ENCODE peak calls at places on chromosomes 2 and 18, in five cellular contexts. J, Z, K, C and H are unnamed samples. For H3K4me1, the result is how much of the 10 kb centered on the place peaks cover.

GRCh38 chr2:159186462-159186861 is 100.0 kb downstream of the WDSUB1 start:
- DNase-seq in C (no peak), J (no peak), Z (peak), K (no peak), H (no peak)

GRCh38 chr18:63974991-63975390 is 5.1 kb downstream of the SERPINB8 start:
- DNase-seq in J (no peak), K (no peak), Z (peak), C (no peak), H (peak)

GRCh38 chr2:109185338-109185737 is 56.3 kb downstream of the SH3RF3 start:
- DNase-seq in C (no peak), Z (peak), K (no peak), J (peak), H (no peak)

GRCh38 chr2:86417961-86418360 is 23.2 kb upstream of the KDM3A start:
- DNase-seq in C (no peak), J (peak), Z (peak), K (no peak), H (no peak)

GRCh38 chr2:191479680-191480023 is 198.3 kb upstream of the NABP1 start:
- DNase-seq in Z (peak), K (no peak), J (no peak), C (no peak), H (no peak)

GRCh38 chr2:42141687-42142475 is 27.3 kb upstream of the EML4 start:
- DNase-seq in K (peak), J (peak), C (no peak), Z (peak), H (peak)

GRCh38 chr2:61978522-61978921 is 73.0 kb downstream of the COMMD1 start:
- DNase-seq in K (no peak), Z (no peak), C (no peak), J (no peak), H (no peak)

GRCh38 chr18:41967680-41968079 is 12.6 kb downstream of the PIK3C3 start:
- DNase-seq in J (no peak), C (no peak), K (no peak), Z (no peak), H (no peak)

GRCh38 chr2:230944123-230944653 is 19.1 kb upstream of the GPR55 start:
- DNase-seq in C (no peak), Z (no peak), K (no peak), J (no peak), H (no peak)

GRCh38 chr2:130252880-130253645 is 54.8 kb upstream of the TUBA3E start:
- DNase-seq in C (no peak), Z (no peak), J (no peak), K (no peak), H (no peak)

GRCh38 chr2:64426191-64426952 is 27.6 kb upstream of the LGALSL start:
- DNase-seq in Z (peak), K (no peak), J (peak), C (no peak), H (no peak)

GRCh38 chr2:54274781-54275242 is 18.8 kb upstream of the TSPYL6 start:
- DNase-seq in C (no peak), J (peak), K (no peak), Z (peak), H (no peak)

GRCh38 chr2:47867205-47867604 is 39.1 kb downstream of the FBXO11 start:
- DNase-seq in C (no peak), J (peak), K (no peak), Z (peak), H (no peak)

GRCh38 chr2:143261986-143262784 is 133.0 kb downstream of the ARHGAP15 start:
- DNase-seq in C (no peak), J (no peak), Z (no peak), K (no peak), H (no peak)

GRCh38 chr18:37535968-37536367 is 29.6 kb downstream of the CELF4 start:
- DNase-seq in C (no peak), Z (peak), J (no peak), K (no peak), H (no peak)

GRCh38 chr2:140695163-140695562 is 1435.7 kb downstream of the LRP1B start:
- DNase-seq in J (no peak), C (no peak), K (peak), Z (peak), H (peak)

GRCh38 chr2:222844323-222844722 is 16.5 kb upstream of the ACSL3 start:
- DNase-seq in J (peak), K (no peak), C (no peak), Z (peak), H (no peak)

GRCh38 chr18:23401400-23402347 is 51.4 kb upstream of the RIOK3 start:
- DNase-seq in C (no peak), Z (peak), J (peak), K (peak), H (peak)

GRCh38 chr18:22946841-22947240 is 13.7 kb downstream of the RBBP8 start:
- DNase-seq in K (no peak), Z (no peak), C (no peak), J (no peak), H (no peak)

GRCh38 chr2:127901339-127902072 is 15.8 kb upstream of the AMMECR1L start:
- DNase-seq in J (no peak), K (no peak), C (no peak), Z (no peak), H (no peak)

GRCh38 chr2:88038263-88039105 is 17.1 kb downstream of the KRCC1 start:
- DNase-seq in C (no peak), Z (peak), J (peak), K (no peak), H (no peak)

GRCh38 chr18:51193621-51194287 is 3.7 kb downstream of the MEX3C start:
- DNase-seq in J (peak), C (no peak), K (no peak), Z (peak), H (no peak)

GRCh38 chr2:156918410-156918809 is 339.1 kb upstream of the GALNT5 start:
- DNase-seq in K (no peak), C (no peak), Z (peak), J (peak), H (peak)

GRCh38 chr18:47149457-47150028 is 757 bp downstream of the HDHD2 start:
- DNase-seq in K (no peak), Z (no peak), J (peak), C (no peak), H (peak)

GRCh38 chr18:59180150-59180845 is 39.7 kb upstream of the GRP start:
- DNase-seq in C (no peak), Z (no peak), J (peak), K (no peak), H (no peak)

GRCh38 chr2:237041231-237041630 is 44.5 kb upstream of the COPS8 start:
- DNase-seq in J (no peak), C (no peak), Z (no peak), K (no peak), H (no peak)

GRCh38 chr2:12552092-12552491 is 164.6 kb upstream of the TRIB2 start:
- DNase-seq in Z (no peak), J (no peak), C (no peak), K (no peak), H (no peak)

GRCh38 chr2:222609391-222609790 is 46.5 kb downstream of the FARSB start:
- DNase-seq in J (peak), C (no peak), K (no peak), Z (no peak), H (no peak)

GRCh38 chr2:191166111-191166755 is 15.4 kb upstream of the STAT4 start:
- DNase-seq in J (peak), C (no peak), K (no peak), Z (peak), H (peak)

GRCh38 chr18:58235001-58235436 is 191.0 kb downstream of the NEDD4L start:
- DNase-seq in C (no peak), Z (no peak), J (no peak), K (no peak), H (no peak)

GRCh38 chr2:219002395-219003266 is 9.4 kb upstream of the CRYBA2 start:
- DNase-seq in Z (no peak), C (peak), K (peak), J (no peak), H (peak)

GRCh38 chr2:191869178-191869577 is 22.3 kb upstream of the CAVIN2 start:
- DNase-seq in Z (peak), C (no peak), K (peak), J (no peak), H (peak)

GRCh38 chr2:176317246-176318065 is 48.2 kb downstream of the MTX2 start:
- DNase-seq in J (no peak), K (no peak), C (no peak), Z (no peak), H (no peak)

GRCh38 chr2:217785544-217786045 is 217.2 kb downstream of the TNS1 start:
- DNase-seq in J (no peak), C (peak), K (peak), Z (peak), H (peak)

GRCh38 chr2:50388324-50388723 is 643.6 kb downstream of the NRXN1 start:
- DNase-seq in C (no peak), K (no peak), Z (no peak), J (no peak), H (no peak)

GRCh38 chr18:8601277-8602032 is 7.8 kb upstream of the RAB12 start:
- DNase-seq in J (no peak), Z (no peak), C (no peak), K (no peak), H (no peak)

GRCh38 chr2:121565389-121566250 is 34.9 kb downstream of the RNU4ATAC start:
- DNase-seq in K (no peak), Z (no peak), C (no peak), J (no peak), H (no peak)

DNA sequence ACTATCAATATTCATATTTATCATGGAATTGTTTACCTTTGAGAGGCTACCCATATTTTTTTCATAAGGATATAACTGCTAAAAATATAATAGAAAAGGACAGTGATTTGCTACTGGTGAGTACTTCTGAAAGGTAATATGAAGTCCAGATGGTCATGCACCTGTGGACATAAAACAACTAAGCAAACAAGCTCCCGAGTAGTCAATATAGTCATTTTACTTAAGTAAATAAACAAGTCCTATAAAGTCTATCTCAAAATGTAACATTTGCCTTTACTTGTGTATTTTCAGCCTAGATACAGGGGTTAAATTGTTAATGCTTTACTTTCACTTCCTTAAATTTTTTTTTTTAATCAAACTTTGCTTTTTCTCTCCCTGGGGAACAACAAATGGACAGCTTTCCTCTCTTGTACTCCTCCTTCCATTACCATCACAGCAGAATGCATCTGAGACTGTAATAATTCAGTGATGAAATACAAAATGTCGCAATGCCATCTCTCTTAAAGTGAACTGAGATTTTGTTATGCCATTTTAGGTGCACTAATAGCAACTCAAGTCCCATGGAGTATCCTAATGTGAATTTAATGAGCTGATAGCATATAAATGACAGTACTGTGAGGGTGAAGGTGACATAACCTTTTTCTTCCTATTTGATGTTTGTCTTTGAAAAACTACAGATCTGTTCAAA is 1325.4 kb upstream of the ZEB2 start:
- DNase-seq in K (no peak), Z (peak), C (no peak), J (no peak), H (no peak)
- H3K4me2 ChIP-seq in K (no peak), Z (no peak), C (no peak), J (no peak), H (no peak)

GRCh38 chr18:457120-457519 is 43.4 kb downstream of the COLEC12 start:
- DNase-seq in C (peak), K (no peak), Z (peak), J (no peak), H (peak)

GRCh38 chr18:456361-456821 is 44.1 kb downstream of the COLEC12 start:
- DNase-seq in C (no peak), J (no peak), Z (peak), K (no peak), H (no peak)

GRCh38 chr18:459801-460200 is 40.7 kb downstream of the COLEC12 start:
- DNase-seq in K (no peak), Z (no peak), J (no peak), C (no peak), H (no peak)

GRCh38 chr18:458016-458415 is 42.5 kb downstream of the COLEC12 start:
- DNase-seq in C (no peak), K (no peak), J (no peak), Z (no peak), H (no peak)

DNA sequence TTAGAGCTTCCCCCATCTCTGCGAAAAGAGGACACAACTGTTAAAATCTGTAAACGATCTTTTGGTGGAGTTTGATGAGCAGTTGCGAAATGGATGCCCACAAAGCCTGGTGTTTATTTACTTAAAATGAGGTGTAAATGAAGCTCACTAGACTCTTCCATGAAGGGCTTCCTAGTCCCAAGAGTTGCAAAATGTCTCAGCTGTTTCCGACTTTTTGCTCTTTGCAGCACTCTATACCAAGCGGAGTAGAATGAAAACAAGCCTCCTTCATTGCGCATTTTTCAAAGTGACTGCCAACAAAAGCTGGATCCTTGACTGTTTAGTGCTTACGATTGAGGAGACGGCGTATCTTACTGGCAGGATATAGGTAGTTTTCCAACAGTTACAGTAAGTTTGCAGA is 43.0 kb downstream of the COLEC12 start:
- DNase-seq in C (no peak), J (no peak), K (no peak), Z (peak), H (no peak)
- H2AFZ ChIP-seq in C (no peak), J (peak), K (no peak), Z (no peak), H (peak)

DNA sequence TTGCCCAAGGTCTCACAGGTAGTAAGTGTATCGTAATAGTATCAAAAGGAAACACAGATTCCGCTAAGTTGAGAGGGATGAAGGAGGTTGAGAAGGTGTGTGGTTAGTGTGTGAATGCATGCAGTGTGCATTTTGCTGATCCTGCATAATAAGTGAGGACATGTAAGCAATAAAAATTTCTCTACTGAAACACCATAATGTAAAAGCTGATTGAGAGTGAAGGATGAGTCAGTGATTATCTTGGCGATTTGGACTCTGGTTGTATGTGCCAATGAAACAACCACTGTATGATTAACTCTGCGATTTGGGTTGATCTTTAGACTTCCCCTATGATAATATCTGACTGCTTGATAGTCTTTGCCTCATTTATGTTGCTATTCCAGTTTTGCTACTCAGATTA is 16.7 kb upstream of the ADGRF3 start:
- DNase-seq in K (no peak), C (no peak), J (peak), Z (no peak), H (no peak)
- H3K4me1 ChIP-seq in K (under half), C (under half), J (under half), Z (under half), H (under half)

DNA sequence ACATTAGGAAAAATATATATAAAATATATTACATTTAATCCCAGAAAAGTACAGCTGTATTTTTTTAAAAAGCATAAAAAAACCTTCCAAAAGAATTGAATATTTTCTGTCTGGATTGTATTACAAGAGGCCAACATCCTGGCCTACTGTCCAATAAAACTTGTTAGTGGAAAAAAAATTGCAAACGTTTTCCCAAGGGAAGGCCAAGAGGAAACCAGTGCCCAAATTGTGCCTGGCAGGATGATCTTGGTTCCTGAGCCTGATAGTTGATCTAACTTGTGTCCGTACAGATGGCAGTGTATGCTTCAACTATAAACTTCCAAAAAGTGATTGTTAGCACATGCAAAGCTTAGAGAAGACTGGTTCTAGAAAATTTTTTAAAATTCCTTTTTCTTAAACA is 90.6 kb upstream of the LPIN2 start:
- DNase-seq in K (no peak), Z (no peak), J (no peak), C (no peak), H (no peak)
- H3K4me2 ChIP-seq in K (no peak), Z (no peak), J (no peak), C (no peak), H (no peak)

DNA sequence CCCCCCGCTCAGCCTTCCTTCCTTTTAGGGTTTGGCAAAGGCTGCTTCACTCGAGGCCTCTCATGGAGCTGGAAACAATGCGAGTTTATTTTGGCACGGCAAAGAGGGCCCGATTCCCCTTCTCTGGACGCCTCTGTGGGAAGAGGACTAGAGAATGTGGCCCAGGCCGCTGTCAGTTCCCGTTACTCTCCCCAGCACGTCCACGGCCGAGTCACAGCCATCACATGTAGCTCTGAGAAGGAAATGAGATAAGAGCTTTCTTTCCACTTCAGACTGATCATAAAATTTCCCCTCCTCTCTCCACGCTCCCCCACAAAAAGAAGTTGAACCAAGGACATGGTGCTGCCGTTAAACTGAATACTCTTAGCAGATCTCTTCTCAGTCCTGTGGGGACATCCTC is 101.4 kb downstream of the MCFD2 start:
- DNase-seq in K (no peak), J (peak), C (no peak), Z (no peak), H (no peak)
- H2AFZ ChIP-seq in K (no peak), J (peak), C (no peak), Z (no peak), H (no peak)

DNA sequence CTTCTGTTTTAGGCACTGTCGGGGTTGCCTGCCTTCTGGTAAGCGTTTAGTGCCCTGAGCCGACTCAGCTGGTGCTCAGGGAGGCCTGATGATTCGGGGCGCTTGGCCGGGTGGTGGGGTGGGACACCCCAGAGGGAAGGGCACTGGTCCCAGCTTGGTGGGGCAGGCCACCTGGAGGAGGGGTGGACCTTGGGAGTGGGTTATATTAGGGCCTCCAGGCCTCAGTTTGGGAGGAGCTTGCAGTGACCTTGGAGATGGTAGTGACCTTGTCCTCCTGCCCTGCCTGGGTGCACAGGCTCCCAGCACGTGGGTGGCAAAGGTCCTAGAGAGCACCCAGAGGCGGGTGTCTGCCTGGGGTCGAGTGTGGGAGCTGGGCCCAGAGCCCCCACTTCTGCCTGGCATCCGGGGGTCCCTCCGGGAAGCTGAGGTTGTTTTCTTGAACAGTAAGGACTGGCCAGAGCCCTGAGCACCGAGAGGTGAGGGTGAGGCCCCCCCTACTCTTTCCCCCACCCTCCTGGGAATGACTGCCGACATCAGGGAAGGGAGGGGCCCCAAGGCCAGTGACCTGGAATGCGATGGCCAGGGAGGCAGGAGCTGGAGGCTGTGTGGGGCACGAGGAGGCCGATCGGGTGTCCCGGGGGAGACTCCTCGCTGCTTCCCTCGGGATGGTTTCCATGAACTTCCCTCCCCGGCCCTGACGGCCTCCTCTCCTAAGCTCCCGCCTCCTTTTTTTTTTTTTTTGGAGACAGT is 61.3 kb downstream of the HPCAL1 start:
- DNase-seq in J (no peak), Z (no peak), K (no peak), C (no peak), H (no peak)
- H3K4me1 ChIP-seq in J (under half), Z (under half), K (under half), C (under half), H (under half)

DNA sequence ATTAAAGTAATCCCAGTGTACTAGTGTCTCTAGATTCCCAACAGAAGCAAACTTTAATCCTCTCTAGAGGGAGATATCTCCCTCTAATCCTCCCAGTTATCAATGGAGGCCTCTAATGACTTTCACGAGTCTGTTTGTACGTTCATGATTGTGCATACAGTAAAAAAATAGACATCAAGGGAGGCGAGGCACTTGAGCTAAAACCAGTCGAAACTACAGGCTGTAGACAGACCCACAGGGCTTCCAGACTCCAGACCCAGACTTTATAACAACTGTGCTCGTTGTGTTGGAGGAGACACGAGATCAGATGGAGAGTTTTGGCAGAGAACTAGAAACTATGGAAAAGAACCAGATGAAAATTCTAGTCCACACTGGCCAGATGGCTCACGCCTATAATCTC is 7.0 kb downstream of the DGKD start:
- DNase-seq in J (no peak), K (no peak), C (no peak), Z (no peak), H (no peak)
- H3K4me2 ChIP-seq in J (no peak), K (no peak), C (no peak), Z (peak), H (no peak)